ENCODE peak calls at places on chromosomes 12 and 14, in four cellular contexts. One of them, this sample, is unnamed.

GRCh38 chr14:52313493-52313881 is 625 bp upstream of the PTGER2 start:
- DNase-seq in tibial artery: no peak
- DNase-seq in heart right ventricle: no peak
- DNase-seq in right atrium auricular region: no peak
- DNase-seq in this sample: no peak

GRCh38 chr14:75242546-75243273 is 35.9 kb upstream of the FOS start:
- DNase-seq in right atrium auricular region: no peak
- DNase-seq in tibial artery: no peak
- DNase-seq in heart right ventricle: peak; percentile 61
- DNase-seq in this sample: peak; percentile 41

GRCh38 chr14:59215353-59215752 is 26.9 kb downstream of the DAAM1 start:
- DNase-seq in tibial artery: peak; percentile 92
- DNase-seq in right atrium auricular region: peak; percentile 74
- DNase-seq in heart right ventricle: peak; percentile 73
- DNase-seq in this sample: peak; percentile 82

GRCh38 chr14:20802341-20803084 is at the start of gene RNASE1:
- DNase-seq in heart right ventricle: peak; percentile 70
- DNase-seq in tibial artery: peak; percentile 74
- DNase-seq in right atrium auricular region: peak; percentile 84
- DNase-seq in this sample: peak; percentile 60

GRCh38 chr14:94062344-94062904 is 18.6 kb downstream of the DDX24 start:
- DNase-seq in heart right ventricle: no peak
- DNase-seq in tibial artery: no peak
- DNase-seq in right atrium auricular region: no peak
- DNase-seq in this sample: no peak

GRCh38 chr12:121515615-121516014 is 65.2 kb downstream of the KDM2B start:
- DNase-seq in tibial artery: no peak
- DNase-seq in right atrium auricular region: no peak
- DNase-seq in heart right ventricle: no peak
- DNase-seq in this sample: no peak

GRCh38 chr12:40473979-40474378 is 218.3 kb upstream of the CNTN1 start:
- DNase-seq in right atrium auricular region: no peak
- DNase-seq in heart right ventricle: no peak
- DNase-seq in tibial artery: no peak
- DNase-seq in this sample: no peak

GRCh38 chr12:52903285-52903854 is 1.5 kb downstream of the KRT8 start:
- DNase-seq in heart right ventricle: peak; percentile 79
- DNase-seq in tibial artery: peak; percentile 76
- DNase-seq in right atrium auricular region: peak; percentile 79
- DNase-seq in this sample: peak; percentile 76

GRCh38 chr12:43338848-43339526 is 213.0 kb downstream of the ADAMTS20 start:
- DNase-seq in tibial artery: no peak
- DNase-seq in heart right ventricle: peak; percentile 31
- DNase-seq in right atrium auricular region: no peak
- DNase-seq in this sample: peak; percentile 22

GRCh38 chr14:74083161-74083560 is 1.1 kb downstream of the ALDH6A1 start:
- DNase-seq in heart right ventricle: no peak
- DNase-seq in tibial artery: no peak
- DNase-seq in right atrium auricular region: no peak
- DNase-seq in this sample: no peak

GRCh38 chr12:117035287-117035686 is 63.9 kb downstream of the TESC start:
- DNase-seq in right atrium auricular region: no peak
- DNase-seq in heart right ventricle: no peak
- DNase-seq in tibial artery: no peak
- DNase-seq in this sample: no peak

GRCh38 chr14:92586001-92586947 is 72.7 kb downstream of the RIN3 start:
- DNase-seq in heart right ventricle: peak; percentile 38
- DNase-seq in tibial artery: peak; percentile 76
- DNase-seq in right atrium auricular region: no peak
- DNase-seq in this sample: no peak

GRCh38 chr14:91911474-91912032 is 35.9 kb downstream of the FBLN5 start:
- DNase-seq in heart right ventricle: no peak
- DNase-seq in right atrium auricular region: no peak
- DNase-seq in tibial artery: no peak
- DNase-seq in this sample: no peak

GRCh38 chr12:11739980-11740379 is 90.5 kb downstream of the ETV6 start:
- DNase-seq in tibial artery: no peak
- DNase-seq in heart right ventricle: no peak
- DNase-seq in right atrium auricular region: no peak
- DNase-seq in this sample: no peak

DNA sequence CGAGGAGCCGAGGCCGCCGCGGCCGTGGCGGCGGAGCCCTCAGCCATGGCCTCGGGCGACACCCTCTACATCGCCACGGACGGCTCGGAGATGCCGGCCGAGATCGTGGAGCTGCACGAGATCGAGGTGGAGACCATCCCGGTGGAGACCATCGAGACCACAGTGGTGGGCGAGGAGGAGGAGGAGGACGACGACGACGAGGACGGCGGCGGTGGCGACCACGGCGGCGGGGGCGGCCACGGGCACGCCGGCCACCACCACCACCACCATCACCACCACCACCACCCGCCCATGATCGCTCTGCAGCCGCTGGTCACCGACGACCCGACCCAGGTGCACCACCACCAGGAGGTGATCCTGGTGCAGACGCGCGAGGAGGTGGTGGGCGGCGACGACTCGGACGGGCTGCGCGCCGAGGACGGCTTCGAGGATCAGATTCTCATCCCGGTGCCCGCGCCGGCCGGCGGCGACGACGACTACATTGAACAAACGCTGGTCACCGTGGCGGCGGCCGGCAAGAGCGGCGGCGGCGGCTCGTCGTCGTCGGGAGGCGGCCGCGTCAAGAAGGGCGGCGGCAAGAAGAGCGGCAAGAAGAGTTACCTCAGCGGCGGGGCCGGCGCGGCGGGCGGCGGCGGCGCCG is 376 bp downstream of the YY1 start:
- DNase-seq in tibial artery: no peak
- DNase-seq in heart right ventricle: peak; percentile 29
- DNase-seq in right atrium auricular region: no peak
- DNase-seq in this sample: peak; percentile 29
- H3K4me1 ChIP-seq in tibial artery: peaks cover 34% of the 10 kb centered on the region
- H3K4me1 ChIP-seq in heart right ventricle: peaks cover 45% of the 10 kb centered on the region
- H3K4me1 ChIP-seq in right atrium auricular region: no peaks in the 10 kb centered on the region
- H3K4me1 ChIP-seq in this sample: peaks cover 50% of the 10 kb centered on the region

DNA sequence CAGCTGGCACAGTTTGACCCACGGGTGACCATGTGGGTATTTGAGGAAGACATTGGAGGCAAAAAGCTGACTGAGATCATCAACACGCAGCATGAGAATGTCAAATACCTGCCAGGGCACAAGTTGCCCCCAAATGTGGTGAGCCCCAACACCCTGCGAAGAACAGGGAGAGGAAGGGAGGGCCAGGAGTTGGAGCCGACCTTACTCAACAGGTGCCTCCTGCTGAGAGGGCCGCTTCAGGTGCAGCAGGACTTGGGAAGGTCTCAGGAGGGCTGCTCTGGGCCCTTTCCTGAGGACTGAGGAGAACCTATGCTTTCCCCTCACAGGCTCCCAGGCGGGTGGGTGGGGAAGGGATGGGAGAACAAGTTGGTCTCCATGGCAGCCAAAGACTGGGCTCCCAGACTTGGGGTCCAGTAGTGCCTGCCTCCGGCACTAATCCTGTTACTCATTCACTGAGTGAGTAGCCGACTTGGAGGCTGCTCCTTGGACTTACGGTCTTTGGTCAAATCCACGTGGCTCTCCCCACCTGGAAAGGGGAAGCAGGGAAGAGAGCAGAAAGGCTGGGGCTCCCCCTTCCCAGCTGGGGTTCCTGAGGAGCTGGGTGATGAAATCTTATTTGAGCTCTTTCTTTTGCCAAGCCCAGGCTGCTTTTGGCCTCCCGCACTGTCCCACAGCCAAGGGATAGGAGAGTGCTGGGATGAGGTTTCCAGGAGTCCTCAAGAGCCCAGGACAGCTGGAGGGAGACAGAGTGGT is 982 bp downstream of the GPD1 start:
- DNase-seq in tibial artery: no peak
- DNase-seq in right atrium auricular region: no peak
- DNase-seq in heart right ventricle: no peak
- DNase-seq in this sample: no peak
- H3K27ac ChIP-seq in tibial artery: no peak overlapping the region
- H3K27ac ChIP-seq in right atrium auricular region: no peak overlapping the region
- H3K27ac ChIP-seq in heart right ventricle: no peak overlapping the region
- H3K27ac ChIP-seq in this sample: no peak overlapping the region

GRCh38 chr14:65084554-65085190 is 17.6 kb downstream of the MAX start:
- DNase-seq in tibial artery: no peak
- DNase-seq in right atrium auricular region: no peak
- DNase-seq in heart right ventricle: no peak
- DNase-seq in this sample: no peak
- H3K4me1 ChIP-seq in tibial artery: peaks cover 3% of the 10 kb centered on the region
- H3K4me1 ChIP-seq in right atrium auricular region: no peaks in the 10 kb centered on the region
- H3K4me1 ChIP-seq in heart right ventricle: peaks cover 63% of the 10 kb centered on the region
- H3K4me1 ChIP-seq in this sample: peaks cover 42% of the 10 kb centered on the region

GRCh38 chr14:23182372-23183014 is 967 bp downstream of the SLC7A8 start:
- DNase-seq in right atrium auricular region: no peak
- DNase-seq in tibial artery: peak; percentile 81
- DNase-seq in heart right ventricle: no peak
- DNase-seq in this sample: peak; percentile 42

GRCh38 chr14:23183076-23183475 is 384 bp downstream of the SLC7A8 start:
- DNase-seq in right atrium auricular region: no peak
- DNase-seq in tibial artery: no peak
- DNase-seq in heart right ventricle: no peak
- DNase-seq in this sample: no peak

GRCh38 chr14:23183479-23183878 is at the start of gene SLC7A8:
- DNase-seq in heart right ventricle: peak; percentile 28
- DNase-seq in tibial artery: peak; percentile 83
- DNase-seq in right atrium auricular region: peak; percentile 64
- DNase-seq in this sample: peak; percentile 71

GRCh38 chr14:23181946-23182345 is 1.5 kb downstream of the SLC7A8 start:
- DNase-seq in right atrium auricular region: no peak
- DNase-seq in tibial artery: no peak
- DNase-seq in heart right ventricle: no peak
- DNase-seq in this sample: no peak

DNA sequence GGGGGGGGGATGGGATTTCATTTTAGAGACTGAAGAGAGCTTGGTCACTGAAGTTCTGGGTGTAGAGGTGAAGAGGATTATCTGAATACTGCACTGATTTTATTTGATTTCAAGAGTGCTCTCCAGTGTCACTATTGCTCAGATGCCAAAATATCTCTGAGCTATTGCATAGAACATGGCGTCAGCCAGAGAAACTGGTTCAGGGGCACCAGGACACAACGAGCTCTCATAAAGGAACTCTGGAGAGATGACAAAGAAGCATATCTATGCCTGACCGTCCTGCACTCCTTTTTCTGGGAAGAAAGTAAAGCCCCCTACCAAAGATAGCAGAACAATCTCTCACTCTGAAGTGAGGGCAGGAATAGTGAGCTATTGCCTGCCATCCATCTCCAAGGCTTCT is 2.0 kb downstream of the SLC7A8 start:
- DNase-seq in heart right ventricle: no peak
- DNase-seq in tibial artery: no peak
- DNase-seq in right atrium auricular region: no peak
- DNase-seq in this sample: no peak
- H3K27ac ChIP-seq in heart right ventricle: no peak overlapping the region
- H3K27ac ChIP-seq in tibial artery: peak overlapping the region; percentile 75
- H3K27ac ChIP-seq in right atrium auricular region: no peak overlapping the region
- H3K27ac ChIP-seq in this sample: no peak overlapping the region

DNA sequence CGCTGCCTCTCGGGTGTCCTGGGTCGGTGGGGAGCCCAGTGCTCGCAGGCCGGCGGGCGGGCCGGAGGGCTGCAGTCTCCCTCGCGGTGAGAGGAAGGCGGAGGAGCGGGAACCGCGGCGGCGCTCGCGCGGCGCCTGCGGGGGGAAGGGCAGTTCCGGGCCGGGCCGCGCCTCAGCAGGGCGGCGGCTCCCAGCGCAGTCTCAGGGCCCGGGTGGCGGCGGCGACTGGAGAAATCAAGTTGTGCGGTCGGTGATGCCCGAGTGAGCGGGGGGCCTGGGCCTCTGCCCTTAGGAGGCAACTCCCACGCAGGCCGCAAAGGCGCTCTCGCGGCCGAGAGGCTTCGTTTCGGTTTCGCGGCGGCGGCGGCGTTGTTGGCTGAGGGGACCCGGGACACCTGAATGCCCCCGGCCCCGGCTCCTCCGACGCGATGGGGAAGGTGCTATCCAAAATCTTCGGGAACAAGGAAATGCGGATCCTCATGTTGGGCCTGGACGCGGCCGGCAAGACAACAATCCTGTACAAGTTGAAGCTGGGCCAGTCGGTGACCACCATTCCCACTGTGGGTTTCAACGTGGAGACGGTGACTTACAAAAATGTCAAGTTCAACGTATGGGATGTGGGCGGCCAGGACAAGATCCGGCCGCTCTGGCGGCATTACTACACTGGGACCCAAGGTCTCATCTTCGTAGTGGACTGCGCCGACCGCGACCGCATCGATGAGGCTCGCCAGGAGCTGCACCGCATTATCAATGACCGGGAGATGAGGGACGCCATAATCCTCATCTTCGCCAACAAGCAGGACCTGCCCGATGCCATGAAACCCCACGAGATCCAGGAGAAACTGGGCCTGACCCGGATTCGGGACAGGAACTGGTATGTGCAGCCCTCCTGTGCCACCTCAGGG is 679 bp downstream of the ARF6 start:
- DNase-seq in heart right ventricle: peak; percentile 50
- DNase-seq in tibial artery: peak; percentile 76
- DNase-seq in right atrium auricular region: peak; percentile 66
- DNase-seq in this sample: peak; percentile 65
- H3K4me1 ChIP-seq in heart right ventricle: peaks cover 35% of the 10 kb centered on the region
- H3K4me1 ChIP-seq in tibial artery: peaks cover 25% of the 10 kb centered on the region
- H3K4me1 ChIP-seq in right atrium auricular region: no peaks in the 10 kb centered on the region
- H3K4me1 ChIP-seq in this sample: peaks cover 31% of the 10 kb centered on the region

GRCh38 chr14:105475269-105475915 is 771 bp downstream of the CRIP2 start:
- DNase-seq in tibial artery: peak; percentile 88
- DNase-seq in right atrium auricular region: no peak
- DNase-seq in heart right ventricle: peak; percentile 71
- DNase-seq in this sample: peak; percentile 75
- H3K27ac ChIP-seq in tibial artery: peak overlapping the region; percentile 98
- H3K27ac ChIP-seq in right atrium auricular region: peak overlapping the region; percentile 95
- H3K27ac ChIP-seq in heart right ventricle: peak overlapping the region; percentile 100
- H3K27ac ChIP-seq in this sample: peak overlapping the region; percentile 99

GRCh38 chr14:100056964-100057817 is 8.0 kb upstream of the EVL start:
- DNase-seq in right atrium auricular region: no peak
- DNase-seq in tibial artery: no peak
- DNase-seq in heart right ventricle: no peak
- DNase-seq in this sample: no peak
- H3K4me1 ChIP-seq in right atrium auricular region: no peaks in the 10 kb centered on the region
- H3K4me1 ChIP-seq in tibial artery: no peaks in the 10 kb centered on the region
- H3K4me1 ChIP-seq in heart right ventricle: no peaks in the 10 kb centered on the region
- H3K4me1 ChIP-seq in this sample: peaks cover 29% of the 10 kb centered on the region

DNA sequence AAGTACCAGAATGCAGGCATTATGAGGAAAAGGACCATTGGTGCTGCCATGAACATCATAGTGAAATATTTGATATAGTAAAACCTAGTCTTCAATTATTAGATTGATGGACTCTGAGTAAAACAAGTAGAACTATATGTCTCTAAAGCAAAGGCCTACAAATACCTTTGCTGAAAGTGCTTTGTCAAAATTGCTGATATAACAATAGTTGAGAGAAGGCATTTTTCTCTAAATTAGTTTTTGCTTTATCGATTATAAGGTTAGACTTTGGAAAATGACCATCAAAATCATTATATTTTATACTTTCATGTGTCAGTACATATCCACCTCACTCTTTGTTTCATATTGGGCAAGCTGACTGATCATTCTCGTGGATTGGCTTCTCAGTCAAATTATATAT is 836.0 kb upstream of the FBXO33 start:
- DNase-seq in tibial artery: no peak
- DNase-seq in right atrium auricular region: no peak
- DNase-seq in heart right ventricle: no peak
- DNase-seq in this sample: no peak
- H3K27ac ChIP-seq in tibial artery: no peak overlapping the region
- H3K27ac ChIP-seq in right atrium auricular region: no peak overlapping the region
- H3K27ac ChIP-seq in heart right ventricle: no peak overlapping the region
- H3K27ac ChIP-seq in this sample: no peak overlapping the region

GRCh38 chr14:86712176-86712575 is 1182.2 kb downstream of the FLRT2 start:
- DNase-seq in tibial artery: no peak
- DNase-seq in heart right ventricle: no peak
- DNase-seq in right atrium auricular region: no peak
- DNase-seq in this sample: no peak
- H3K4me1 ChIP-seq in tibial artery: no peaks in the 10 kb centered on the region
- H3K4me1 ChIP-seq in heart right ventricle: no peaks in the 10 kb centered on the region
- H3K4me1 ChIP-seq in right atrium auricular region: no peaks in the 10 kb centered on the region
- H3K4me1 ChIP-seq in this sample: no peaks in the 10 kb centered on the region